ENCODE peak calls at places on chromosomes 13 and 19, in six cellular contexts. One of them, this sample, is unnamed.

GRCh38 chr19:47176627-47177090 is 46.0 kb downstream of the SAE1 start:
- DNase-seq in MV-4-11: peak; percentile 61
- DNase-seq in HFFc6: peak; percentile 89
- DNase-seq in EL: peak; percentile 71
- DNase-seq in stimulated activated CD4-positive, alpha-beta T cell treated with anti-CD3 and anti-CD28 coated beads, Interleukin-4, amount 100 ng/mL, for 24 hours: peak; percentile 53
- DNase-seq in activated effector memory CD4-positive, alpha-beta T cell treated with anti-CD3 and anti-CD28 coated beads, Interleukin-2, amount 50 U/mL, for 16 hours: peak; percentile 77
- DNase-seq in this sample: peak; percentile 35

GRCh38 chr19:10112895-10113591 is 1.6 kb downstream of the P2RY11 start:
- DNase-seq in MV-4-11: peak; percentile 36
- DNase-seq in HFFc6: no peak
- DNase-seq in EL: peak; percentile 42
- DNase-seq in stimulated activated CD4-positive, alpha-beta T cell treated with anti-CD3 and anti-CD28 coated beads, Interleukin-4, amount 100 ng/mL, for 24 hours: peak; percentile 77
- DNase-seq in activated effector memory CD4-positive, alpha-beta T cell treated with anti-CD3 and anti-CD28 coated beads, Interleukin-2, amount 50 U/mL, for 16 hours: peak; percentile 88
- DNase-seq in this sample: peak; percentile 78

GRCh38 chr13:79128158-79128557 is 277.9 kb downstream of the RBM26 start:
- DNase-seq in MV-4-11: peak; percentile 94
- DNase-seq in HFFc6: peak; percentile 10
- DNase-seq in EL: peak; percentile 50
- DNase-seq in stimulated activated CD4-positive, alpha-beta T cell treated with anti-CD3 and anti-CD28 coated beads, Interleukin-4, amount 100 ng/mL, for 24 hours: no peak
- DNase-seq in activated effector memory CD4-positive, alpha-beta T cell treated with anti-CD3 and anti-CD28 coated beads, Interleukin-2, amount 50 U/mL, for 16 hours: no peak
- DNase-seq in this sample: no peak

GRCh38 chr19:1410136-1410786 is 2.9 kb downstream of the DAZAP1 start:
- DNase-seq in MV-4-11: peak; percentile 43
- DNase-seq in HFFc6: no peak
- DNase-seq in EL: peak; percentile 64
- DNase-seq in stimulated activated CD4-positive, alpha-beta T cell treated with anti-CD3 and anti-CD28 coated beads, Interleukin-4, amount 100 ng/mL, for 24 hours: no peak
- DNase-seq in activated effector memory CD4-positive, alpha-beta T cell treated with anti-CD3 and anti-CD28 coated beads, Interleukin-2, amount 50 U/mL, for 16 hours: no peak
- DNase-seq in this sample: peak; percentile 52

GRCh38 chr13:41802684-41803554 is 158.0 kb downstream of the VWA8 start:
- DNase-seq in MV-4-11: no peak
- DNase-seq in HFFc6: peak; percentile 68
- DNase-seq in EL: peak; percentile 85
- DNase-seq in stimulated activated CD4-positive, alpha-beta T cell treated with anti-CD3 and anti-CD28 coated beads, Interleukin-4, amount 100 ng/mL, for 24 hours: peak; percentile 26
- DNase-seq in activated effector memory CD4-positive, alpha-beta T cell treated with anti-CD3 and anti-CD28 coated beads, Interleukin-2, amount 50 U/mL, for 16 hours: no peak
- DNase-seq in this sample: peak; percentile 14

GRCh38 chr13:73171926-73172325 is 113.1 kb downstream of the KLF5 start:
- DNase-seq in MV-4-11: no peak
- DNase-seq in HFFc6: peak; percentile 23
- DNase-seq in EL: peak; percentile 30
- DNase-seq in stimulated activated CD4-positive, alpha-beta T cell treated with anti-CD3 and anti-CD28 coated beads, Interleukin-4, amount 100 ng/mL, for 24 hours: no peak
- DNase-seq in activated effector memory CD4-positive, alpha-beta T cell treated with anti-CD3 and anti-CD28 coated beads, Interleukin-2, amount 50 U/mL, for 16 hours: no peak
- DNase-seq in this sample: no peak

GRCh38 chr19:14689598-14690503 is at the start of gene ZNF333:
- DNase-seq in MV-4-11: peak; percentile 90
- DNase-seq in HFFc6: peak; percentile 71
- DNase-seq in EL: peak; percentile 92
- DNase-seq in stimulated activated CD4-positive, alpha-beta T cell treated with anti-CD3 and anti-CD28 coated beads, Interleukin-4, amount 100 ng/mL, for 24 hours: peak; percentile 99
- DNase-seq in activated effector memory CD4-positive, alpha-beta T cell treated with anti-CD3 and anti-CD28 coated beads, Interleukin-2, amount 50 U/mL, for 16 hours: peak; percentile 99
- DNase-seq in this sample: peak; percentile 97

GRCh38 chr19:42540071-42540553 is 11.8 kb upstream of the CEACAM1 start:
- DNase-seq in MV-4-11: no peak
- DNase-seq in HFFc6: no peak
- DNase-seq in EL: no peak
- DNase-seq in stimulated activated CD4-positive, alpha-beta T cell treated with anti-CD3 and anti-CD28 coated beads, Interleukin-4, amount 100 ng/mL, for 24 hours: no peak
- DNase-seq in activated effector memory CD4-positive, alpha-beta T cell treated with anti-CD3 and anti-CD28 coated beads, Interleukin-2, amount 50 U/mL, for 16 hours: peak; percentile 54
- DNase-seq in this sample: no peak

GRCh38 chr13:112885782-112886268 is 83.2 kb upstream of the MCF2L start:
- DNase-seq in MV-4-11: no peak
- DNase-seq in HFFc6: peak; percentile 88
- DNase-seq in EL: peak; percentile 80
- DNase-seq in stimulated activated CD4-positive, alpha-beta T cell treated with anti-CD3 and anti-CD28 coated beads, Interleukin-4, amount 100 ng/mL, for 24 hours: no peak
- DNase-seq in activated effector memory CD4-positive, alpha-beta T cell treated with anti-CD3 and anti-CD28 coated beads, Interleukin-2, amount 50 U/mL, for 16 hours: no peak
- DNase-seq in this sample: no peak

GRCh38 chr19:18290250-18291018 is 9.0 kb upstream of the JUND start:
- DNase-seq in MV-4-11: peak; percentile 99
- DNase-seq in HFFc6: no peak
- DNase-seq in EL: no peak
- DNase-seq in stimulated activated CD4-positive, alpha-beta T cell treated with anti-CD3 and anti-CD28 coated beads, Interleukin-4, amount 100 ng/mL, for 24 hours: peak; percentile 93
- DNase-seq in activated effector memory CD4-positive, alpha-beta T cell treated with anti-CD3 and anti-CD28 coated beads, Interleukin-2, amount 50 U/mL, for 16 hours: peak; percentile 94
- DNase-seq in this sample: peak; percentile 96

GRCh38 chr13:40272776-40273139 is 393.7 kb downstream of the FOXO1 start:
- DNase-seq in MV-4-11: no peak
- DNase-seq in HFFc6: peak; percentile 4
- DNase-seq in EL: peak; percentile 45
- DNase-seq in stimulated activated CD4-positive, alpha-beta T cell treated with anti-CD3 and anti-CD28 coated beads, Interleukin-4, amount 100 ng/mL, for 24 hours: no peak
- DNase-seq in activated effector memory CD4-positive, alpha-beta T cell treated with anti-CD3 and anti-CD28 coated beads, Interleukin-2, amount 50 U/mL, for 16 hours: no peak
- DNase-seq in this sample: no peak

GRCh38 chr13:58804832-58805231 is 1173.3 kb downstream of the PCDH17 start:
- DNase-seq in MV-4-11: no peak
- DNase-seq in HFFc6: no peak
- DNase-seq in EL: no peak
- DNase-seq in stimulated activated CD4-positive, alpha-beta T cell treated with anti-CD3 and anti-CD28 coated beads, Interleukin-4, amount 100 ng/mL, for 24 hours: no peak
- DNase-seq in activated effector memory CD4-positive, alpha-beta T cell treated with anti-CD3 and anti-CD28 coated beads, Interleukin-2, amount 50 U/mL, for 16 hours: no peak
- DNase-seq in this sample: no peak

GRCh38 chr13:44698076-44698475 is 121.9 kb upstream of the TSC22D1 start:
- DNase-seq in MV-4-11: no peak
- DNase-seq in HFFc6: no peak
- DNase-seq in EL: no peak
- DNase-seq in stimulated activated CD4-positive, alpha-beta T cell treated with anti-CD3 and anti-CD28 coated beads, Interleukin-4, amount 100 ng/mL, for 24 hours: no peak
- DNase-seq in activated effector memory CD4-positive, alpha-beta T cell treated with anti-CD3 and anti-CD28 coated beads, Interleukin-2, amount 50 U/mL, for 16 hours: no peak
- DNase-seq in this sample: no peak

GRCh38 chr19:45816236-45817009 is 1.3 kb upstream of the RSPH6A start:
- DNase-seq in MV-4-11: no peak
- DNase-seq in HFFc6: no peak
- DNase-seq in EL: no peak
- DNase-seq in stimulated activated CD4-positive, alpha-beta T cell treated with anti-CD3 and anti-CD28 coated beads, Interleukin-4, amount 100 ng/mL, for 24 hours: no peak
- DNase-seq in activated effector memory CD4-positive, alpha-beta T cell treated with anti-CD3 and anti-CD28 coated beads, Interleukin-2, amount 50 U/mL, for 16 hours: no peak
- DNase-seq in this sample: no peak

GRCh38 chr19:42942187-42942789 is 5.3 kb upstream of the PSG7 start:
- DNase-seq in MV-4-11: peak; percentile 7
- DNase-seq in HFFc6: no peak
- DNase-seq in EL: no peak
- DNase-seq in stimulated activated CD4-positive, alpha-beta T cell treated with anti-CD3 and anti-CD28 coated beads, Interleukin-4, amount 100 ng/mL, for 24 hours: no peak
- DNase-seq in activated effector memory CD4-positive, alpha-beta T cell treated with anti-CD3 and anti-CD28 coated beads, Interleukin-2, amount 50 U/mL, for 16 hours: no peak
- DNase-seq in this sample: no peak

GRCh38 chr13:92994056-92994455 is 232.6 kb upstream of the GPC6 start:
- DNase-seq in MV-4-11: no peak
- DNase-seq in HFFc6: no peak
- DNase-seq in EL: peak; percentile 45
- DNase-seq in stimulated activated CD4-positive, alpha-beta T cell treated with anti-CD3 and anti-CD28 coated beads, Interleukin-4, amount 100 ng/mL, for 24 hours: no peak
- DNase-seq in activated effector memory CD4-positive, alpha-beta T cell treated with anti-CD3 and anti-CD28 coated beads, Interleukin-2, amount 50 U/mL, for 16 hours: no peak
- DNase-seq in this sample: no peak

GRCh38 chr13:80149757-80150156 is 191.2 kb downstream of the SPRY2 start:
- DNase-seq in MV-4-11: no peak
- DNase-seq in HFFc6: no peak
- DNase-seq in EL: no peak
- DNase-seq in stimulated activated CD4-positive, alpha-beta T cell treated with anti-CD3 and anti-CD28 coated beads, Interleukin-4, amount 100 ng/mL, for 24 hours: no peak
- DNase-seq in activated effector memory CD4-positive, alpha-beta T cell treated with anti-CD3 and anti-CD28 coated beads, Interleukin-2, amount 50 U/mL, for 16 hours: no peak
- DNase-seq in this sample: no peak

GRCh38 chr19:5588441-5588840 is 20.7 kb upstream of the TINCR start:
- DNase-seq in MV-4-11: no peak
- DNase-seq in HFFc6: no peak
- DNase-seq in EL: no peak
- DNase-seq in stimulated activated CD4-positive, alpha-beta T cell treated with anti-CD3 and anti-CD28 coated beads, Interleukin-4, amount 100 ng/mL, for 24 hours: no peak
- DNase-seq in activated effector memory CD4-positive, alpha-beta T cell treated with anti-CD3 and anti-CD28 coated beads, Interleukin-2, amount 50 U/mL, for 16 hours: no peak
- DNase-seq in this sample: no peak

GRCh38 chr13:53953205-53953604 is 924.6 kb downstream of the OLFM4 start:
- DNase-seq in MV-4-11: no peak
- DNase-seq in HFFc6: no peak
- DNase-seq in EL: no peak
- DNase-seq in stimulated activated CD4-positive, alpha-beta T cell treated with anti-CD3 and anti-CD28 coated beads, Interleukin-4, amount 100 ng/mL, for 24 hours: no peak
- DNase-seq in activated effector memory CD4-positive, alpha-beta T cell treated with anti-CD3 and anti-CD28 coated beads, Interleukin-2, amount 50 U/mL, for 16 hours: no peak
- DNase-seq in this sample: no peak

GRCh38 chr19:12163841-12164240 is 945 bp downstream of the ZNF136 start:
- DNase-seq in MV-4-11: no peak
- DNase-seq in HFFc6: no peak
- DNase-seq in EL: peak; percentile 26
- DNase-seq in stimulated activated CD4-positive, alpha-beta T cell treated with anti-CD3 and anti-CD28 coated beads, Interleukin-4, amount 100 ng/mL, for 24 hours: no peak
- DNase-seq in activated effector memory CD4-positive, alpha-beta T cell treated with anti-CD3 and anti-CD28 coated beads, Interleukin-2, amount 50 U/mL, for 16 hours: no peak
- DNase-seq in this sample: no peak

GRCh38 chr19:48403606-48404005 is 10.1 kb downstream of the GRIN2D start:
- DNase-seq in MV-4-11: peak; percentile 63
- DNase-seq in HFFc6: peak; percentile 54
- DNase-seq in EL: peak; percentile 68
- DNase-seq in stimulated activated CD4-positive, alpha-beta T cell treated with anti-CD3 and anti-CD28 coated beads, Interleukin-4, amount 100 ng/mL, for 24 hours: peak; percentile 45
- DNase-seq in activated effector memory CD4-positive, alpha-beta T cell treated with anti-CD3 and anti-CD28 coated beads, Interleukin-2, amount 50 U/mL, for 16 hours: peak; percentile 69
- DNase-seq in this sample: no peak

GRCh38 chr13:110525328-110526319 is 35.9 kb downstream of the RAB20 start:
- DNase-seq in MV-4-11: no peak
- DNase-seq in HFFc6: no peak
- DNase-seq in EL: no peak
- DNase-seq in stimulated activated CD4-positive, alpha-beta T cell treated with anti-CD3 and anti-CD28 coated beads, Interleukin-4, amount 100 ng/mL, for 24 hours: no peak
- DNase-seq in activated effector memory CD4-positive, alpha-beta T cell treated with anti-CD3 and anti-CD28 coated beads, Interleukin-2, amount 50 U/mL, for 16 hours: no peak
- DNase-seq in this sample: peak; percentile 49

GRCh38 chr19:56142087-56142787 is 1.1 kb downstream of the ZNF444 start:
- DNase-seq in MV-4-11: no peak
- DNase-seq in HFFc6: no peak
- DNase-seq in EL: no peak
- DNase-seq in stimulated activated CD4-positive, alpha-beta T cell treated with anti-CD3 and anti-CD28 coated beads, Interleukin-4, amount 100 ng/mL, for 24 hours: no peak
- DNase-seq in activated effector memory CD4-positive, alpha-beta T cell treated with anti-CD3 and anti-CD28 coated beads, Interleukin-2, amount 50 U/mL, for 16 hours: no peak
- DNase-seq in this sample: no peak

GRCh38 chr19:1490311-1491113 is at the start of gene PCSK4:
- DNase-seq in MV-4-11: peak; percentile 99
- DNase-seq in HFFc6: peak; percentile 98
- DNase-seq in EL: peak; percentile 99
- DNase-seq in stimulated activated CD4-positive, alpha-beta T cell treated with anti-CD3 and anti-CD28 coated beads, Interleukin-4, amount 100 ng/mL, for 24 hours: peak; percentile 97
- DNase-seq in activated effector memory CD4-positive, alpha-beta T cell treated with anti-CD3 and anti-CD28 coated beads, Interleukin-2, amount 50 U/mL, for 16 hours: peak; percentile 98
- DNase-seq in this sample: peak; percentile 94

GRCh38 chr19:39237200-39238184 is 7.3 kb downstream of the IFNL3 start:
- DNase-seq in MV-4-11: no peak
- DNase-seq in HFFc6: no peak
- DNase-seq in EL: peak; percentile 6
- DNase-seq in stimulated activated CD4-positive, alpha-beta T cell treated with anti-CD3 and anti-CD28 coated beads, Interleukin-4, amount 100 ng/mL, for 24 hours: peak; percentile 51
- DNase-seq in activated effector memory CD4-positive, alpha-beta T cell treated with anti-CD3 and anti-CD28 coated beads, Interleukin-2, amount 50 U/mL, for 16 hours: peak; percentile 76
- DNase-seq in this sample: peak; percentile 64

GRCh38 chr13:40230833-40231266 is 435.6 kb downstream of the FOXO1 start:
- DNase-seq in MV-4-11: peak; percentile 5
- DNase-seq in HFFc6: no peak
- DNase-seq in EL: peak; percentile 6
- DNase-seq in stimulated activated CD4-positive, alpha-beta T cell treated with anti-CD3 and anti-CD28 coated beads, Interleukin-4, amount 100 ng/mL, for 24 hours: no peak
- DNase-seq in activated effector memory CD4-positive, alpha-beta T cell treated with anti-CD3 and anti-CD28 coated beads, Interleukin-2, amount 50 U/mL, for 16 hours: no peak
- DNase-seq in this sample: no peak

GRCh38 chr13:40519637-40520036 is 146.8 kb downstream of the FOXO1 start:
- DNase-seq in MV-4-11: no peak
- DNase-seq in HFFc6: no peak
- DNase-seq in EL: no peak
- DNase-seq in stimulated activated CD4-positive, alpha-beta T cell treated with anti-CD3 and anti-CD28 coated beads, Interleukin-4, amount 100 ng/mL, for 24 hours: no peak
- DNase-seq in activated effector memory CD4-positive, alpha-beta T cell treated with anti-CD3 and anti-CD28 coated beads, Interleukin-2, amount 50 U/mL, for 16 hours: no peak
- DNase-seq in this sample: no peak

GRCh38 chr13:76991796-76992547 is at the start of gene CLN5:
- DNase-seq in MV-4-11: peak; percentile 90
- DNase-seq in HFFc6: peak; percentile 91
- DNase-seq in EL: peak; percentile 92
- DNase-seq in stimulated activated CD4-positive, alpha-beta T cell treated with anti-CD3 and anti-CD28 coated beads, Interleukin-4, amount 100 ng/mL, for 24 hours: peak; percentile 94
- DNase-seq in activated effector memory CD4-positive, alpha-beta T cell treated with anti-CD3 and anti-CD28 coated beads, Interleukin-2, amount 50 U/mL, for 16 hours: peak; percentile 98
- DNase-seq in this sample: peak; percentile 97

GRCh38 chr13:112889351-112890290 is 79.4 kb upstream of the MCF2L start:
- DNase-seq in MV-4-11: no peak
- DNase-seq in HFFc6: no peak
- DNase-seq in EL: no peak
- DNase-seq in stimulated activated CD4-positive, alpha-beta T cell treated with anti-CD3 and anti-CD28 coated beads, Interleukin-4, amount 100 ng/mL, for 24 hours: no peak
- DNase-seq in activated effector memory CD4-positive, alpha-beta T cell treated with anti-CD3 and anti-CD28 coated beads, Interleukin-2, amount 50 U/mL, for 16 hours: no peak
- DNase-seq in this sample: no peak

GRCh38 chr19:38805180-38805579 is 7.6 kb downstream of the LGALS4 start:
- DNase-seq in MV-4-11: no peak
- DNase-seq in HFFc6: no peak
- DNase-seq in EL: peak; percentile 11
- DNase-seq in stimulated activated CD4-positive, alpha-beta T cell treated with anti-CD3 and anti-CD28 coated beads, Interleukin-4, amount 100 ng/mL, for 24 hours: no peak
- DNase-seq in activated effector memory CD4-positive, alpha-beta T cell treated with anti-CD3 and anti-CD28 coated beads, Interleukin-2, amount 50 U/mL, for 16 hours: no peak
- DNase-seq in this sample: no peak

GRCh38 chr13:50189450-50189849 is 174.2 kb downstream of the KCNRG start:
- DNase-seq in MV-4-11: no peak
- DNase-seq in HFFc6: no peak
- DNase-seq in EL: no peak
- DNase-seq in stimulated activated CD4-positive, alpha-beta T cell treated with anti-CD3 and anti-CD28 coated beads, Interleukin-4, amount 100 ng/mL, for 24 hours: no peak
- DNase-seq in activated effector memory CD4-positive, alpha-beta T cell treated with anti-CD3 and anti-CD28 coated beads, Interleukin-2, amount 50 U/mL, for 16 hours: no peak
- DNase-seq in this sample: no peak

GRCh38 chr13:23467048-23467931 is 33.8 kb upstream of the SACS start:
- DNase-seq in MV-4-11: peak; percentile 15
- DNase-seq in HFFc6: peak; percentile 66
- DNase-seq in EL: peak; percentile 87
- DNase-seq in stimulated activated CD4-positive, alpha-beta T cell treated with anti-CD3 and anti-CD28 coated beads, Interleukin-4, amount 100 ng/mL, for 24 hours: no peak
- DNase-seq in activated effector memory CD4-positive, alpha-beta T cell treated with anti-CD3 and anti-CD28 coated beads, Interleukin-2, amount 50 U/mL, for 16 hours: no peak
- DNase-seq in this sample: no peak

GRCh38 chr13:59094149-59094548 is 1069.6 kb downstream of the DIAPH3 start:
- DNase-seq in MV-4-11: no peak
- DNase-seq in HFFc6: no peak
- DNase-seq in EL: no peak
- DNase-seq in stimulated activated CD4-positive, alpha-beta T cell treated with anti-CD3 and anti-CD28 coated beads, Interleukin-4, amount 100 ng/mL, for 24 hours: no peak
- DNase-seq in activated effector memory CD4-positive, alpha-beta T cell treated with anti-CD3 and anti-CD28 coated beads, Interleukin-2, amount 50 U/mL, for 16 hours: no peak
- DNase-seq in this sample: no peak

GRCh38 chr19:19526581-19527370 is 1.9 kb upstream of the YJEFN3 start:
- DNase-seq in MV-4-11: peak; percentile 63
- DNase-seq in HFFc6: no peak
- DNase-seq in EL: no peak
- DNase-seq in stimulated activated CD4-positive, alpha-beta T cell treated with anti-CD3 and anti-CD28 coated beads, Interleukin-4, amount 100 ng/mL, for 24 hours: no peak
- DNase-seq in activated effector memory CD4-positive, alpha-beta T cell treated with anti-CD3 and anti-CD28 coated beads, Interleukin-2, amount 50 U/mL, for 16 hours: no peak
- DNase-seq in this sample: no peak

GRCh38 chr13:29901714-29902631 is 51.6 kb upstream of the UBL3 start:
- DNase-seq in MV-4-11: peak; percentile 71
- DNase-seq in HFFc6: peak; percentile 83
- DNase-seq in EL: peak; percentile 94
- DNase-seq in stimulated activated CD4-positive, alpha-beta T cell treated with anti-CD3 and anti-CD28 coated beads, Interleukin-4, amount 100 ng/mL, for 24 hours: peak; percentile 33
- DNase-seq in activated effector memory CD4-positive, alpha-beta T cell treated with anti-CD3 and anti-CD28 coated beads, Interleukin-2, amount 50 U/mL, for 16 hours: peak; percentile 70
- DNase-seq in this sample: peak; percentile 20

GRCh38 chr13:110316196-110316595 is 9.1 kb downstream of the COL4A2 start:
- DNase-seq in MV-4-11: no peak
- DNase-seq in HFFc6: no peak
- DNase-seq in EL: no peak
- DNase-seq in stimulated activated CD4-positive, alpha-beta T cell treated with anti-CD3 and anti-CD28 coated beads, Interleukin-4, amount 100 ng/mL, for 24 hours: no peak
- DNase-seq in activated effector memory CD4-positive, alpha-beta T cell treated with anti-CD3 and anti-CD28 coated beads, Interleukin-2, amount 50 U/mL, for 16 hours: no peak
- DNase-seq in this sample: no peak

GRCh38 chr13:98473135-98473791 is 103.6 kb downstream of the STK24 start:
- DNase-seq in MV-4-11: no peak
- DNase-seq in HFFc6: no peak
- DNase-seq in EL: no peak
- DNase-seq in stimulated activated CD4-positive, alpha-beta T cell treated with anti-CD3 and anti-CD28 coated beads, Interleukin-4, amount 100 ng/mL, for 24 hours: no peak
- DNase-seq in activated effector memory CD4-positive, alpha-beta T cell treated with anti-CD3 and anti-CD28 coated beads, Interleukin-2, amount 50 U/mL, for 16 hours: no peak
- DNase-seq in this sample: no peak

GRCh38 chr13:67416047-67416925 is 186.2 kb upstream of the PCDH9 start:
- DNase-seq in MV-4-11: peak; percentile 4
- DNase-seq in HFFc6: no peak
- DNase-seq in EL: peak; percentile 30
- DNase-seq in stimulated activated CD4-positive, alpha-beta T cell treated with anti-CD3 and anti-CD28 coated beads, Interleukin-4, amount 100 ng/mL, for 24 hours: no peak
- DNase-seq in activated effector memory CD4-positive, alpha-beta T cell treated with anti-CD3 and anti-CD28 coated beads, Interleukin-2, amount 50 U/mL, for 16 hours: no peak
- DNase-seq in this sample: no peak

GRCh38 chr19:6161271-6161850 is 25.9 kb downstream of the ACSBG2 start:
- DNase-seq in MV-4-11: peak; percentile 97
- DNase-seq in HFFc6: no peak
- DNase-seq in EL: peak; percentile 6
- DNase-seq in stimulated activated CD4-positive, alpha-beta T cell treated with anti-CD3 and anti-CD28 coated beads, Interleukin-4, amount 100 ng/mL, for 24 hours: peak; percentile 13
- DNase-seq in activated effector memory CD4-positive, alpha-beta T cell treated with anti-CD3 and anti-CD28 coated beads, Interleukin-2, amount 50 U/mL, for 16 hours: peak; percentile 74
- DNase-seq in this sample: peak; percentile 71